ENCODE peak calls at places on chromosome 2, in ten cellular contexts. N is activated CD8-positive, alpha-beta memory T cell treated with anti-CD3 and anti-CD28 coated beads for 1 hour; O is choroid plexus epithelial cell; G is NCI-H1092 treated with DMSO at 0.1 percent for 48 hours; W is NCI-H446 treated with DMSO at 0.1 percent for 48 hours; R is NCI-H1105; Q is activated naive CD4-positive, alpha-beta T cell; A is KG1; Z is COR-L47; I is A172. D is an unnamed sample.

GRCh38 chr2:65782186-65782585 is 349.8 kb upstream of the SPRED2 start:
- DNase-seq in N (no peak), O (no peak), G (no peak), W (peak), R (no peak), Q (no peak), A (no peak), Z (no peak), I (no peak), D (no peak)

GRCh38 chr2:187853413-187853812 is 299.2 kb upstream of the TFPI start:
- DNase-seq in N (no peak), O (no peak), G (no peak), W (no peak), R (no peak), Q (no peak), A (no peak), Z (peak), I (no peak), D (no peak)

GRCh38 chr2:98870516-98871158 is 65.4 kb downstream of the CRACDL start:
- DNase-seq in N (no peak), O (no peak), G (peak), W (no peak), R (peak), Q (no peak), A (no peak), Z (peak), I (no peak), D (no peak)

GRCh38 chr2:1777156-1777555 is 32.8 kb upstream of the PXDN start:
- DNase-seq in N (no peak), O (no peak), G (no peak), W (no peak), R (no peak), Q (no peak), A (no peak), Z (no peak), I (no peak), D (peak)

GRCh38 chr2:230664128-230664527 is 48.5 kb upstream of the CAB39 start:
- DNase-seq in N (no peak), O (peak), G (peak), W (no peak), R (no peak), Q (no peak), A (no peak), Z (no peak), I (no peak), D (no peak)

GRCh38 chr2:174247474-174248186 is 702 bp downstream of the OLA1 start:
- DNase-seq in N (no peak), O (peak), G (peak), W (no peak), R (no peak), Q (no peak), A (no peak), Z (peak), I (peak), D (no peak)

GRCh38 chr2:17592731-17593409 is 52.4 kb downstream of the VSNL1 start:
- DNase-seq in N (no peak), O (no peak), G (no peak), W (no peak), R (peak), Q (no peak), A (no peak), Z (no peak), I (no peak), D (no peak)

GRCh38 chr2:237143676-237144440 is 58.2 kb downstream of the COPS8 start:
- DNase-seq in N (no peak), O (peak), G (no peak), W (no peak), R (no peak), Q (no peak), A (no peak), Z (no peak), I (no peak), D (no peak)

GRCh38 chr2:128289439-128289838 is 29.2 kb downstream of the HS6ST1 start:
- DNase-seq in N (no peak), O (no peak), G (no peak), W (no peak), R (no peak), Q (no peak), A (no peak), Z (peak), I (no peak), D (no peak)

GRCh38 chr2:203751886-203752285 is 45.4 kb downstream of the CD28 start:
- DNase-seq in N (no peak), O (peak), G (no peak), W (no peak), R (no peak), Q (no peak), A (no peak), Z (no peak), I (no peak), D (no peak)

GRCh38 chr2:26555246-26556133 is 77.6 kb upstream of the OTOF start:
- DNase-seq in N (no peak), O (peak), G (peak), W (no peak), R (no peak), Q (no peak), A (no peak), Z (peak), I (no peak), D (peak)

GRCh38 chr2:143740431-143740830 is 611.2 kb downstream of the ARHGAP15 start:
- DNase-seq in N (no peak), O (no peak), G (no peak), W (no peak), R (no peak), Q (no peak), A (no peak), Z (no peak), I (no peak), D (no peak)

GRCh38 chr2:11248-11941 is 34.9 kb downstream of the FAM110C start:
- DNase-seq in N (peak), O (peak), G (no peak), W (no peak), R (no peak), Q (peak), A (no peak), Z (no peak), I (peak), D (no peak)

GRCh38 chr2:120531365-120531764 is 185.4 kb downstream of the INHBB start:
- DNase-seq in N (no peak), O (peak), G (no peak), W (no peak), R (no peak), Q (no peak), A (no peak), Z (no peak), I (no peak), D (no peak)

GRCh38 chr2:168814046-168814445 is 11.6 kb downstream of the NOSTRIN start:
- DNase-seq in N (no peak), O (no peak), G (no peak), W (no peak), R (no peak), Q (no peak), A (no peak), Z (no peak), I (no peak), D (no peak)

GRCh38 chr2:218885981-218886447 is 5.4 kb downstream of the WNT10A start:
- DNase-seq in N (no peak), O (no peak), G (peak), W (no peak), R (no peak), Q (no peak), A (no peak), Z (no peak), I (no peak), D (no peak)

GRCh38 chr2:68103026-68103425 is 40.2 kb upstream of the C1D start:
- DNase-seq in N (no peak), O (no peak), G (no peak), W (no peak), R (no peak), Q (no peak), A (no peak), Z (no peak), I (peak), D (no peak)

GRCh38 chr2:205463626-205464025 is 218.7 kb upstream of the NRP2 start:
- DNase-seq in N (no peak), O (no peak), G (no peak), W (no peak), R (no peak), Q (no peak), A (no peak), Z (no peak), I (no peak), D (no peak)

GRCh38 chr2:139296672-139297209 is 516.6 kb upstream of the NXPH2 start:
- DNase-seq in N (no peak), O (no peak), G (no peak), W (no peak), R (no peak), Q (no peak), A (no peak), Z (no peak), I (no peak), D (no peak)

GRCh38 chr2:203867561-203868200 is at the start of gene CTLA4:
- DNase-seq in N (no peak), O (no peak), G (no peak), W (no peak), R (no peak), Q (no peak), A (no peak), Z (no peak), I (no peak), D (no peak)

GRCh38 chr2:11802782-11803191 is 56.4 kb downstream of the LPIN1 start:
- DNase-seq in N (no peak), O (peak), G (no peak), W (no peak), R (no peak), Q (no peak), A (no peak), Z (no peak), I (peak), D (peak)

GRCh38 chr2:88874063-88874657 is 182.7 kb downstream of the RPIA start:
- DNase-seq in N (no peak), O (peak), G (peak), W (no peak), R (peak), Q (peak), A (peak), Z (peak), I (peak), D (no peak)

GRCh38 chr2:220648628-220649027 is 923.5 kb downstream of the EPHA4 start:
- DNase-seq in N (no peak), O (no peak), G (no peak), W (no peak), R (no peak), Q (no peak), A (no peak), Z (no peak), I (peak), D (no peak)

GRCh38 chr2:48221846-48222516 is 308.0 kb upstream of the STON1 start:
- DNase-seq in N (no peak), O (no peak), G (no peak), W (no peak), R (no peak), Q (no peak), A (no peak), Z (no peak), I (peak), D (no peak)

D was measured in mesenteric fat pad.